ENCODE peak calls at places on chromosomes 16 and 17, in four cellular contexts. X, U, S and T are unnamed samples.

GRCh38 chr16:10981697-10982216 is 37.4 kb downstream of the CLEC16A start:
- DNase-seq in X (peak; percentile 45), U (peak; percentile 27), S (no peak), T (peak; percentile 53)

GRCh38 chr17:42361781-42362186 is 26.5 kb downstream of the STAT3 start:
- DNase-seq in X (peak; percentile 34), U (no peak), S (no peak), T (no peak)

GRCh38 chr17:76005263-76006149 is 4.9 kb downstream of the CDK3 start:
- DNase-seq in X (peak; percentile 82), U (peak; percentile 83), S (no peak), T (peak; percentile 83)

GRCh38 chr16:86403541-86404163 is 106.7 kb upstream of the FOXF1 start:
- DNase-seq in X (no peak), U (no peak), S (no peak), T (no peak)

GRCh38 chr17:11900103-11900502 is 97.2 kb downstream of the ZNF18 start:
- DNase-seq in X (no peak), U (no peak), S (no peak), T (no peak)

GRCh38 chr16:86761117-86761971 is 183.0 kb downstream of the FOXL1 start:
- DNase-seq in X (peak; percentile 22), U (peak; percentile 63), S (no peak), T (peak; percentile 62)

GRCh38 chr16:59597269-59597668 is 863.2 kb upstream of the GOT2 start:
- DNase-seq in X (no peak), U (no peak), S (no peak), T (no peak)

GRCh38 chr16:86886651-86887050 is 308.3 kb downstream of the FOXL1 start:
- DNase-seq in X (no peak), U (no peak), S (no peak), T (peak; percentile 65)

GRCh38 chr16:50326264-50326663 is 42.5 kb downstream of the BRD7 start:
- DNase-seq in X (no peak), U (no peak), S (no peak), T (no peak)

GRCh38 chr16:54928016-54928356 is 2.7 kb upstream of the IRX5 start:
- DNase-seq in X (no peak), U (no peak), S (no peak), T (peak; percentile 27)

GRCh38 chr16:66159987-66160386 is 206.5 kb upstream of the CDH5 start:
- DNase-seq in X (no peak), U (no peak), S (no peak), T (no peak)

GRCh38 chr16:53034306-53034705 is 18.4 kb downstream of the CHD9NB start:
- DNase-seq in X (no peak), U (no peak), S (no peak), T (no peak)

GRCh38 chr17:74018116-74018515 is 185.4 kb upstream of the RPL38 start:
- DNase-seq in X (no peak), U (no peak), S (no peak), T (no peak)

GRCh38 chr17:9274119-9274445 is 252.8 kb downstream of the NTN1 start:
- DNase-seq in X (no peak), U (no peak), S (no peak), T (no peak)

GRCh38 chr17:73166731-73167581 is 2.1 kb downstream of the SSTR2 start:
- DNase-seq in X (no peak), U (no peak), S (no peak), T (no peak)

GRCh38 chr17:46035112-46035818 is 36.2 kb downstream of the STH start:
- DNase-seq in X (no peak), U (no peak), S (no peak), T (no peak)

GRCh38 chr16:46973457-46974324 is at the start of gene DNAJA2:
- DNase-seq in X (peak; percentile 85), U (peak; percentile 94), S (peak; percentile 54), T (peak; percentile 85)

GRCh38 chr16:11312718-11313492 is 31.8 kb upstream of the PRM1 start:
- DNase-seq in X (peak; percentile 72), U (peak; percentile 68), S (no peak), T (peak; percentile 45)

GRCh38 chr16:23700509-23700908 is 12.5 kb downstream of the ERN2 start:
- DNase-seq in X (no peak), U (peak; percentile 42), S (no peak), T (no peak)

GRCh38 chr16:86431540-86431939 is 78.8 kb upstream of the FOXF1 start:
- DNase-seq in X (no peak), U (no peak), S (no peak), T (no peak)

GRCh38 chr16:50323335-50324011 is 45.3 kb downstream of the BRD7 start:
- DNase-seq in X (peak; percentile 50), U (peak; percentile 22), S (no peak), T (no peak)

GRCh38 chr17:1588781-1589585 is 26.4 kb upstream of the PITPNA start:
- DNase-seq in X (no peak), U (no peak), S (no peak), T (no peak)

GRCh38 chr16:53973021-53973420 is 269.1 kb downstream of the FTO start:
- DNase-seq in X (no peak), U (no peak), S (no peak), T (no peak)

GRCh38 chr16:86575754-86576557 is 2.4 kb upstream of the FOXL1 start:
- DNase-seq in X (peak; percentile 63), U (peak; percentile 95), S (no peak), T (peak; percentile 67)

GRCh38 chr17:11813278-11813677 is 184.0 kb downstream of the ZNF18 start:
- DNase-seq in X (no peak), U (no peak), S (no peak), T (no peak)

GRCh38 chr16:26454102-26454501 is 612.6 kb upstream of the C16orf82 start:
- DNase-seq in X (no peak), U (no peak), S (no peak), T (no peak)

GRCh38 chr17:48261297-48261880 is 153.8 kb downstream of the SNX11 start:
- DNase-seq in X (peak; percentile 54), U (peak; percentile 68), S (no peak), T (peak; percentile 92)

GRCh38 chr17:40516581-40517285 is 15.3 kb upstream of the TNS4 start:
- DNase-seq in X (peak; percentile 93), U (peak; percentile 75), S (peak; percentile 60), T (peak; percentile 85)

GRCh38 chr16:57591086-57591869 is 37.2 kb upstream of the ADGRG1 start:
- DNase-seq in X (peak; percentile 80), U (peak; percentile 82), S (no peak), T (peak; percentile 90)

GRCh38 chr17:57946798-57947358 is 8.3 kb downstream of the CUEDC1 start:
- DNase-seq in X (peak; percentile 80), U (peak; percentile 53), S (peak; percentile 73), T (peak; percentile 83)

GRCh38 chr16:9870962-9871361 is 311.3 kb downstream of the GRIN2A start:
- DNase-seq in X (no peak), U (no peak), S (no peak), T (no peak)

GRCh38 chr17:7392696-7393612 is 1.4 kb downstream of the PLSCR3 start:
- DNase-seq in X (no peak), U (no peak), S (no peak), T (no peak)

GRCh38 chr16:49482690-49483089 is 109.1 kb downstream of the C16orf78 start:
- DNase-seq in X (no peak), U (no peak), S (no peak), T (no peak)

GRCh38 chr16:2966803-2967184 is 2.4 kb upstream of the PAQR4 start:
- DNase-seq in X (no peak), U (no peak), S (no peak), T (no peak)
- TF ChIP-seq MAX in X (no peak), U (no peak), S (no peak), T (no peak)

GRCh38 chr16:89669755-89670154 is 12.1 kb downstream of the SPATA33 start:
- DNase-seq in X (no peak), U (no peak), S (no peak), T (no peak)

GRCh38 chr16:89672177-89672941 is 14.1 kb upstream of the CDK10 start:
- DNase-seq in X (no peak), U (no peak), S (no peak), T (no peak)

GRCh38 chr16:89668790-89669158 is 11.1 kb downstream of the SPATA33 start:
- DNase-seq in X (no peak), U (no peak), S (no peak), T (no peak)

GRCh38 chr16:89667633-89668032 is 10.0 kb downstream of the SPATA33 start:
- DNase-seq in X (no peak), U (no peak), S (no peak), T (no peak)

GRCh38 chr16:89670496-89671431 is 13.1 kb downstream of the SPATA33 start:
- DNase-seq in X (peak; percentile 21), U (no peak), S (no peak), T (no peak)
- TF ChIP-seq CEBPB in X (no peak), U (no peak), S (no peak), T (no peak)

DNA sequence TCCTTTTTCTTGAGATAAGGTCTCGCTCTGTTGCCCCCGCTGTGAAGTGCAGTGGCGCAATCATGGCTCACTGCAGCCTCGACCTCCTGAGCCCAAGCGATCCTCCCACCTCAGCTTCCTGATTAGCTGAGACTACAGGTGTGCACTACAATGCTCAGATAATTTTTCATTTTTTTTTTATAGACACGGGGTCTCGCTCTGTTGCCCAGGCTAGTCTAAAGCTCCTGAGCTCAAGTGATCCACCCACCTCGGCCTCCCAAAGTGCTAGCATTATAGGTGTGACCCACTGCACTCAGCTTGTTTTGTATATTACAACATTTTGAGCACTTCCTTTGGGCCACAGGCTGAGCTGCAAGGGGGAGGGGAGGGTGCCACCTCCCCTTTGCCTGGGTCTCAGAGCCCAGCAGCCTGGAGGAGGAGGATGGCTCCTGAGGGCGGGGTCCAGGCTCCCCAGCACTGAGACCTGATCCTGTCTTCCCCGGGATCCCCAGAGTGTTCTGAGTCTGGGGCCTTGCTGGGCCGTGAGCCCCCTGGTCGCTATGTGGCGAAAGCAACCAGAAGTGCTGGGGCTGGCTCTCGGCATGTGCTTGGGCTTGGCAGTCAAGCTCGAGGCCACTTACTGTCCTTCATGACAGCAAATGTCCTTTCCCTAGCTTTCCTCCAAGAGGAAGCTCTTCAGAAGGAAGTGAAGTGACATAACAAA is 8.1 kb downstream of the DEF8 start:
- DNase-seq in X (no peak), U (no peak), S (no peak), T (no peak)
- TF ChIP-seq BHLHE40 in X (no peak), U (no peak), S (no peak), T (no peak)

DNA sequence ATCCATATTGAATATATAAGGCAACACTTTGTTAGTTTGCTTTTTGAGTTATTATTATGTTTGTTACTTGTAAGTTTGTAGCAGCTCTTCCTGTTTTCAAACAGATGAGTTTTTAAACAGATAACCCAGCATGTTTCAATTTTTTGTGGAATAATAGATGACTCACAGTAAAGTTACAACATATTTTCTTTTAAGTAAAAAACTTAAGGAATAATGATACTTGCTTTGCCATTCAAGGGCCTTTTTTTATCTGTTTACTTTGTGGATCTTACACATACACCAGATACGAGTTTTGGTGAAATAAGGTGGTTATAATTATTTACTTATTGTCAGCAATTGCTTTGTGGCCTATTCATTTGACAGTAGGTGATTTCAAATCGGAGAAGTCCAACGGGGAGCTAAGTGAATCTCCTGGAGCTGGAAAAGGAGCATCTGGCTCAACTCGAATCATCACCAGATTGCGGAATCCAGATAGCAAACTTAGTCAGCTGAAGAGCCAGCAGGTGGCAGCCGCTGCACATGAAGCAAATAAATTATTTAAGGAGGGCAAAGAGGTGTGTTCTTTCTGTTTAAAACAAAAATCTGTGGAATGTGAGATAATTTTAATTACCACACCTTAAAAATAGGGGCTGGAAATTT is 66.3 kb downstream of the BPTF start:
- DNase-seq in X (no peak), U (no peak), S (no peak), T (peak; percentile 36)
- TF ChIP-seq MAX in X (no peak), U (no peak), S (no peak), T (no peak)